ENCODE peak calls at places on chromosomes 16 and 17, in five cellular contexts. H is posterior vena cava, A is NCI-H1930, N is T47D, M is cardiac fibroblast. Y is an unnamed sample.

GRCh38 chr17:76241205-76241539 is 879 bp upstream of the RNF157 start:
- DNase-seq in A (no peak), H (no peak), M (peak; percentile 7), N (no peak), Y (peak; percentile 35)

GRCh38 chr16:20383106-20384029 is 21.2 kb downstream of the PDILT start:
- DNase-seq in N (peak; percentile 78), A (peak; percentile 73), M (peak; percentile 77), H (no peak), Y (peak; percentile 57)

GRCh38 chr17:80452173-80452915 is 24.1 kb downstream of the NPTX1 start:
- DNase-seq in M (no peak), N (no peak), H (no peak), A (no peak), Y (no peak)

GRCh38 chr17:29181226-29181625 is 1.0 kb upstream of the MYO18A start:
- DNase-seq in H (peak; percentile 15), N (peak; percentile 70), A (no peak), M (no peak), Y (no peak)

GRCh38 chr17:231191-231965 is 49.9 kb upstream of the DOC2B start:
- DNase-seq in M (no peak), H (peak; percentile 64), A (no peak), N (no peak), Y (no peak)

GRCh38 chr17:44910231-44911106 is 4.8 kb downstream of the GFAP start:
- DNase-seq in M (no peak), A (no peak), H (peak; percentile 60), N (no peak), Y (no peak)

GRCh38 chr17:78588258-78589030 is 11.2 kb upstream of the DNAH17 start:
- DNase-seq in H (no peak), N (no peak), M (no peak), A (no peak), Y (no peak)

GRCh38 chr17:7929158-7930029 is at the start of gene KCNAB3:
- DNase-seq in M (peak; percentile 80), N (peak; percentile 31), A (no peak), H (peak; percentile 87), Y (peak; percentile 70)

Y was measured in fibroblast of mammary gland.